ENCODE peak calls at places on chromosomes 2 and 18, in six cellular contexts. Z is NCI-H1092, W is head of caudate nucleus, U is ACHN, C is fibroblast of mammary gland, I is foreskin keratinocyte. E is an unnamed sample.
A peak's percentile ranks its signal among the peaks of the same experiment; 100 is the strongest.

GRCh38 chr2:229282758-229283546 is 11.9 kb upstream of the PID1 start:
- DNase-seq in Z (no peak), W (no peak), U (peak; percentile 22), C (peak; percentile 100), I (peak; percentile 87), E (no peak)

GRCh38 chr2:233422050-233422639 is 67.9 kb downstream of the DGKD start:
- DNase-seq in Z (no peak), W (peak; percentile 30), U (no peak), C (no peak), I (no peak), E (no peak)

GRCh38 chr18:79733135-79733609 is 53.6 kb downstream of the CTDP1 start:
- DNase-seq in Z (no peak), W (no peak), U (no peak), C (no peak), I (no peak), E (no peak)

GRCh38 chr18:23369231-23369630 is 83.9 kb upstream of the RIOK3 start:
- DNase-seq in Z (no peak), W (peak; percentile 64), U (no peak), C (no peak), I (no peak), E (no peak)

GRCh38 chr2:101150306-101151140 is 659 bp downstream of the TBC1D8 start:
- DNase-seq in Z (peak; percentile 22), W (peak; percentile 45), U (peak; percentile 33), C (no peak), I (no peak), E (peak; percentile 56)

GRCh38 chr2:515728-516127 is 161.5 kb downstream of the TMEM18 start:
- DNase-seq in Z (no peak), W (no peak), U (no peak), C (no peak), I (no peak), E (no peak)

GRCh38 chr2:164599954-164600589 is 21.2 kb downstream of the GRB14 start:
- DNase-seq in Z (peak; percentile 49), W (no peak), U (peak; percentile 91), C (peak; percentile 77), I (peak; percentile 74), E (peak; percentile 92)

GRCh38 chr2:77721593-77721992 is 199.4 kb upstream of the LRRTM4 start:
- DNase-seq in Z (no peak), W (no peak), U (no peak), C (no peak), I (no peak), E (no peak)

GRCh38 chr2:119106301-119106897 is 52.2 kb downstream of the C1QL2 start:
- DNase-seq in Z (no peak), W (peak; percentile 55), U (peak; percentile 53), C (peak; percentile 42), I (peak; percentile 11), E (peak; percentile 54)

GRCh38 chr2:97714084-97714949 is 941 bp downstream of the ZAP70 start:
- DNase-seq in Z (no peak), W (peak; percentile 68), U (no peak), C (no peak), I (peak; percentile 55), E (no peak)

GRCh38 chr18:59359576-59359952 is 499 bp upstream of the LMAN1 start:
- DNase-seq in Z (no peak), W (no peak), U (no peak), C (no peak), I (no peak), E (no peak)

GRCh38 chr2:207432471-207432870 is 97.3 kb upstream of the CREB1 start:
- DNase-seq in Z (no peak), W (no peak), U (no peak), C (peak; percentile 72), I (no peak), E (no peak)

GRCh38 chr2:11375689-11376027 is 31.2 kb upstream of the ROCK2 start:
- DNase-seq in Z (no peak), W (no peak), U (no peak), C (no peak), I (no peak), E (no peak)

GRCh38 chr18:73316513-73316912 is 448.7 kb upstream of the NETO1 start:
- DNase-seq in Z (no peak), W (no peak), U (no peak), C (peak; percentile 43), I (peak; percentile 52), E (no peak)

GRCh38 chr2:221641181-221641871 is 69.2 kb upstream of the EPHA4 start:
- DNase-seq in Z (no peak), W (no peak), U (no peak), C (no peak), I (no peak), E (no peak)

GRCh38 chr2:57862727-57863126 is 183.9 kb upstream of the VRK2 start:
- DNase-seq in Z (no peak), W (no peak), U (no peak), C (no peak), I (no peak), E (no peak)

GRCh38 chr2:96099861-96100798 is 16.2 kb downstream of the ADRA2B start:
- DNase-seq in Z (no peak), W (no peak), U (no peak), C (no peak), I (peak; percentile 48), E (peak; percentile 41)

GRCh38 chr2:27255187-27255586 is 7.7 kb downstream of the SLC30A3 start:
- DNase-seq in Z (no peak), W (no peak), U (no peak), C (no peak), I (no peak), E (peak; percentile 9)

GRCh38 chr2:44793322-44793870 is 148.1 kb upstream of the SIX3 start:
- DNase-seq in Z (no peak), W (no peak), U (peak; percentile 14), C (peak; percentile 37), I (peak; percentile 29), E (peak; percentile 64)

GRCh38 chr2:131022731-131023130 is 70.5 kb downstream of the FAM168B start:
- DNase-seq in Z (no peak), W (peak; percentile 34), U (no peak), C (no peak), I (peak; percentile 26), E (no peak)

GRCh38 chr2:23602113-23602512 is 217.1 kb downstream of the KLHL29 start:
- DNase-seq in Z (no peak), W (no peak), U (no peak), C (peak; percentile 66), I (peak; percentile 79), E (peak; percentile 22)

GRCh38 chr18:45590546-45590945 is 24.7 kb upstream of the SLC14A2 start:
- DNase-seq in Z (no peak), W (no peak), U (no peak), C (peak; percentile 5), I (no peak), E (no peak)

GRCh38 chr2:138827426-138828054 is 47.4 kb upstream of the NXPH2 start:
- DNase-seq in Z (peak; percentile 51), W (peak; percentile 54), U (peak; percentile 67), C (peak; percentile 78), I (peak; percentile 60), E (peak; percentile 79)

GRCh38 chr2:148926291-148926961 is 51.4 kb downstream of the KIF5C start:
- DNase-seq in Z (no peak), W (peak; percentile 76), U (peak; percentile 23), C (peak; percentile 11), I (no peak), E (peak; percentile 67)

GRCh38 chr2:9998916-9999654 is 44.3 kb upstream of the KLF11 start:
- DNase-seq in Z (no peak), W (no peak), U (no peak), C (no peak), I (no peak), E (no peak)

GRCh38 chr2:70471129-70471528 is 82.5 kb downstream of the TGFA start:
- DNase-seq in Z (no peak), W (peak; percentile 41), U (no peak), C (no peak), I (no peak), E (no peak)

GRCh38 chr2:144267209-144267608 is 252.7 kb downstream of the ZEB2 start:
- DNase-seq in Z (no peak), W (no peak), U (no peak), C (no peak), I (no peak), E (no peak)

GRCh38 chr18:824179-824578 is 12.1 kb upstream of the YES1 start:
- DNase-seq in Z (no peak), W (no peak), U (no peak), C (no peak), I (peak; percentile 34), E (no peak)

GRCh38 chr2:10810175-10811161 is 2.1 kb downstream of the PDIA6 start:
- DNase-seq in Z (no peak), W (no peak), U (no peak), C (peak; percentile 31), I (peak; percentile 41), E (peak; percentile 38)

GRCh38 chr2:221308507-221309054 is 263.5 kb downstream of the EPHA4 start:
- DNase-seq in Z (no peak), W (no peak), U (no peak), C (no peak), I (no peak), E (no peak)

GRCh38 chr2:38590053-38590452 is 12.7 kb downstream of the HNRNPLL start:
- DNase-seq in Z (no peak), W (no peak), U (peak; percentile 35), C (no peak), I (no peak), E (peak; percentile 26)

GRCh38 chr2:54380627-54381026 is 75.5 kb upstream of the SPTBN1 start:
- DNase-seq in Z (no peak), W (no peak), U (no peak), C (no peak), I (peak; percentile 48), E (no peak)

GRCh38 chr2:21251216-21251971 is 127.6 kb downstream of the TDRD15 start:
- DNase-seq in Z (peak; percentile 3), W (no peak), U (no peak), C (no peak), I (no peak), E (no peak)

GRCh38 chr2:50746526-50746925 is 285.4 kb downstream of the NRXN1 start:
- DNase-seq in Z (no peak), W (no peak), U (peak; percentile 22), C (peak; percentile 2), I (peak; percentile 36), E (no peak)

GRCh38 chr2:128437181-128437520 is 118.5 kb upstream of the HS6ST1 start:
- DNase-seq in Z (no peak), W (peak; percentile 29), U (no peak), C (no peak), I (no peak), E (no peak)

GRCh38 chr2:26039603-26040367 is 5.9 kb downstream of the RAB10 start:
- DNase-seq in Z (no peak), W (no peak), U (no peak), C (no peak), I (no peak), E (no peak)

GRCh38 chr2:25342372-25343186 is 854 bp upstream of the DNMT3A start:
- DNase-seq in Z (peak; percentile 66), W (peak; percentile 91), U (peak; percentile 91), C (peak; percentile 67), I (peak; percentile 44), E (peak; percentile 93)

GRCh38 chr2:196148736-196149135 is 22.6 kb downstream of the STK17B start:
- DNase-seq in Z (no peak), W (no peak), U (no peak), C (no peak), I (no peak), E (no peak)

GRCh38 chr18:77512152-77512551 is 262.5 kb downstream of the GALR1 start:
- DNase-seq in Z (no peak), W (no peak), U (no peak), C (no peak), I (no peak), E (no peak)

GRCh38 chr2:208090420-208090819 is 33.9 kb downstream of the CRYGD start:
- DNase-seq in Z (no peak), W (no peak), U (no peak), C (no peak), I (no peak), E (no peak)